ENCODE peak calls at places on chromosomes 1 and 21, in four cellular contexts. T is thyroid gland, M is NCI-H1694 treated with DMSO at 0.1 percent for 48 hours, Y is WTC11. J is an unnamed sample.

GRCh38 chr1:24267003-24267402 is 52.2 kb upstream of the GRHL3 start:
- DNase-seq in T (no peak), M (no peak), Y (no peak), J (no peak)

GRCh38 chr1:100287162-100287561 is 21.1 kb downstream of the RTCA start:
- DNase-seq in T (no peak), M (no peak), Y (no peak), J (no peak)

GRCh38 chr1:76160225-76160624 is 85.7 kb downstream of the ST6GALNAC3 start:
- DNase-seq in T (no peak), M (no peak), Y (no peak), J (no peak)

GRCh38 chr1:24929876-24930702 is at the start of gene RUNX3:
- DNase-seq in T (peak), M (peak), Y (peak), J (no peak)

GRCh38 chr1:234998174-234998741 is 130.4 kb downstream of the TOMM20 start:
- DNase-seq in T (peak), M (no peak), Y (no peak), J (no peak)

GRCh38 chr21:37530901-37531351 is 164.4 kb downstream of the DYRK1A start:
- DNase-seq in T (peak), M (no peak), Y (no peak), J (peak)

GRCh38 chr1:28190996-28191645 is 14.6 kb upstream of the PTAFR start:
- DNase-seq in T (no peak), M (no peak), Y (no peak), J (no peak)

GRCh38 chr1:213724640-213725536 is 262.9 kb upstream of the PROX1 start:
- DNase-seq in T (peak), M (no peak), Y (no peak), J (peak)

GRCh38 chr21:33265664-33266049 is 510 bp upstream of the IL10RB start:
- DNase-seq in T (peak), M (peak), Y (no peak), J (no peak)

GRCh38 chr21:24716306-24716918 is 890.9 kb downstream of the MRPL39 start:
- DNase-seq in T (peak), M (peak), Y (no peak), J (no peak)

GRCh38 chr1:154873321-154873950 is 3.4 kb upstream of the KCNN3 start:
- DNase-seq in T (no peak), M (no peak), Y (no peak), J (no peak)

GRCh38 chr1:12326986-12327385 is 97.2 kb downstream of the VPS13D start:
- DNase-seq in T (no peak), M (no peak), Y (no peak), J (no peak)

GRCh38 chr1:23916209-23917131 is 3.3 kb upstream of the CNR2 start:
- DNase-seq in T (peak), M (peak), Y (peak), J (peak)

GRCh38 chr1:2113620-2114135 is 63.5 kb downstream of the PRKCZ start:
- DNase-seq in T (no peak), M (no peak), Y (no peak), J (no peak)

GRCh38 chr1:77929806-77930205 is 41.4 kb downstream of the NEXN start:
- DNase-seq in T (no peak), M (no peak), Y (no peak), J (no peak)

GRCh38 chr1:235073968-235074334 is 54.7 kb downstream of the TOMM20 start:
- DNase-seq in T (peak), M (no peak), Y (no peak), J (peak)

GRCh38 chr1:32806910-32807523 is 10.1 kb downstream of the YARS1 start:
- DNase-seq in T (peak), M (no peak), Y (no peak), J (no peak)

GRCh38 chr1:147651466-147651865 is 18.9 kb downstream of the ACP6 start:
- DNase-seq in T (peak), M (no peak), Y (no peak), J (no peak)

GRCh38 chr1:154955039-154955717 is 721 bp downstream of the PBXIP1 start:
- DNase-seq in T (peak), M (peak), Y (peak), J (peak)

GRCh38 chr1:21237386-21238088 is 52.7 kb downstream of the ECE1 start:
- DNase-seq in T (no peak), M (no peak), Y (no peak), J (no peak)

GRCh38 chr1:47796626-47797025 is 200.6 kb downstream of the TRABD2B start:
- DNase-seq in T (no peak), M (no peak), Y (no peak), J (no peak)

GRCh38 chr1:28917757-28918118 is 3.4 kb downstream of the EPB41 start:
- DNase-seq in T (no peak), M (no peak), Y (no peak), J (no peak)